ENCODE peak calls at places on chromosomes 11 and 22, in five cellular contexts. Z, V, F, C and X are unnamed samples.

GRCh38 chr11:30960387-30960992 is 374.3 kb upstream of the MPPED2 start:
- DNase-seq in Z (peak; percentile 44), C (no peak), F (peak; percentile 6), V (peak; percentile 47), X (peak; percentile 35)

GRCh38 chr11:63534076-63534475 is 2.5 kb upstream of the PLAAT4 start:
- DNase-seq in V (no peak), F (no peak), C (no peak), Z (no peak), X (no peak)

GRCh38 chr11:84165139-84165538 is 879.0 kb upstream of the CCDC90B start:
- DNase-seq in Z (no peak), C (no peak), V (no peak), F (no peak), X (no peak)

GRCh38 chr11:46369458-46370152 is 11.9 kb upstream of the MDK start:
- DNase-seq in Z (peak; percentile 70), F (peak; percentile 80), V (peak; percentile 77), C (no peak), X (peak; percentile 48)

GRCh38 chr22:21753374-21754111 is 17.9 kb upstream of the YPEL1 start:
- DNase-seq in Z (peak; percentile 13), F (peak; percentile 87), C (no peak), V (no peak), X (no peak)

GRCh38 chr11:83282084-83282716 is 4.0 kb downstream of the CCDC90B start:
- DNase-seq in V (peak; percentile 8), F (no peak), C (no peak), Z (no peak), X (no peak)

GRCh38 chr11:122253541-122254317 is 137.7 kb upstream of the BLID start:
- DNase-seq in V (peak; percentile 52), F (no peak), Z (no peak), C (no peak), X (no peak)

GRCh38 chr11:623999-624704 is 603 bp downstream of the CDHR5 start:
- DNase-seq in F (no peak), Z (no peak), V (no peak), C (no peak), X (peak; percentile 48)

GRCh38 chr22:40094449-40094848 is 83.3 kb upstream of the TNRC6B start:
- DNase-seq in C (peak; percentile 15), Z (no peak), V (peak; percentile 7), F (no peak), X (no peak)

GRCh38 chr11:30545507-30545906 is 40.6 kb downstream of the MPPED2 start:
- DNase-seq in Z (peak; percentile 11), F (no peak), V (no peak), C (no peak), X (no peak)

GRCh38 chr11:83392556-83392955 is 106.4 kb upstream of the CCDC90B start:
- DNase-seq in C (no peak), F (no peak), V (no peak), Z (no peak), X (no peak)

GRCh38 chr11:24082860-24083259 is 414.0 kb upstream of the LUZP2 start:
- DNase-seq in Z (no peak), V (no peak), C (no peak), F (no peak), X (no peak)

GRCh38 chr22:49258107-49259010 is 569.3 kb downstream of the BRD1 start:
- DNase-seq in V (no peak), F (no peak), Z (no peak), C (no peak), X (no peak)

GRCh38 chr11:83409891-83410290 is 123.7 kb upstream of the CCDC90B start:
- DNase-seq in F (no peak), Z (no peak), V (no peak), C (no peak), X (no peak)

GRCh38 chr11:45412033-45412432 is 125.9 kb upstream of the SYT13 start:
- DNase-seq in F (no peak), C (no peak), V (no peak), Z (no peak), X (no peak)

GRCh38 chr11:118170231-118170630 is 6.2 kb downstream of the SCN2B start:
- DNase-seq in C (no peak), Z (no peak), V (no peak), F (no peak), X (no peak)

GRCh38 chr11:68107689-68108088 is 13.5 kb downstream of the CHKA start:
- DNase-seq in C (no peak), Z (peak; percentile 59), V (no peak), F (no peak), X (no peak)

GRCh38 chr11:123103326-123103980 is 41.5 kb upstream of the HSPA8 start:
- DNase-seq in Z (peak; percentile 18), V (peak; percentile 75), F (peak; percentile 47), C (no peak), X (peak; percentile 60)

GRCh38 chr11:91946397-91947090 is 278.1 kb upstream of the FAT3 start:
- DNase-seq in Z (no peak), C (no peak), F (no peak), V (no peak), X (no peak)

GRCh38 chr11:22558638-22559037 is 67.0 kb downstream of the FANCF start:
- DNase-seq in F (peak; percentile 3), Z (no peak), C (no peak), V (peak; percentile 1), X (no peak)

GRCh38 chr11:3037041-3037944 is 19.9 kb downstream of the CARS1 start:
- DNase-seq in C (no peak), Z (peak; percentile 66), F (peak; percentile 81), V (peak; percentile 61), X (peak; percentile 31)

GRCh38 chr11:2519517-2519878 is 74.7 kb downstream of the KCNQ1 start:
- DNase-seq in Z (no peak), F (no peak), C (no peak), V (no peak), X (no peak)

GRCh38 chr22:37033605-37034430 is 14.3 kb downstream of the MPST start:
- DNase-seq in Z (peak; percentile 71), V (no peak), F (no peak), C (no peak), X (no peak)

GRCh38 chr22:50000587-50001387 is 11.8 kb downstream of the IL17REL start:
- DNase-seq in F (no peak), Z (no peak), C (no peak), V (no peak), X (no peak)

GRCh38 chr11:68792400-68792955 is 41.2 kb upstream of the TESMIN start:
- DNase-seq in F (no peak), Z (no peak), V (peak; percentile 4), C (no peak), X (no peak)

GRCh38 chr11:44559207-44559943 is 6.1 kb upstream of the CD82 start:
- DNase-seq in C (peak; percentile 85), V (no peak), Z (no peak), F (no peak), X (no peak)

GRCh38 chr22:39215430-39216142 is 29.2 kb downstream of the PDGFB start:
- DNase-seq in F (peak; percentile 35), V (no peak), C (no peak), Z (no peak), X (peak; percentile 35)

GRCh38 chr11:47711225-47711624 is 3.9 kb downstream of the AGBL2 start:
- DNase-seq in F (no peak), V (no peak), C (no peak), Z (no peak), X (no peak)

GRCh38 chr11:47716692-47717091 is 1.5 kb upstream of the AGBL2 start:
- DNase-seq in V (no peak), C (no peak), Z (no peak), F (no peak), X (no peak)

GRCh38 chr11:47715082-47715669 is at the start of gene AGBL2:
- DNase-seq in Z (peak; percentile 68), F (peak; percentile 73), C (peak; percentile 25), V (peak; percentile 50), X (no peak)

GRCh38 chr11:47711816-47712215 is 3.4 kb downstream of the AGBL2 start:
- DNase-seq in F (no peak), C (no peak), V (no peak), Z (no peak), X (no peak)

GRCh38 chr11:47714554-47715081 is 551 bp downstream of the AGBL2 start:
- DNase-seq in C (no peak), Z (no peak), V (no peak), F (no peak), X (no peak)
- TF ChIP-seq CEBPB in C (no peak), Z (peak; percentile 62), V (peak; percentile 54), F (peak; percentile 48), X (no peak)

DNA sequence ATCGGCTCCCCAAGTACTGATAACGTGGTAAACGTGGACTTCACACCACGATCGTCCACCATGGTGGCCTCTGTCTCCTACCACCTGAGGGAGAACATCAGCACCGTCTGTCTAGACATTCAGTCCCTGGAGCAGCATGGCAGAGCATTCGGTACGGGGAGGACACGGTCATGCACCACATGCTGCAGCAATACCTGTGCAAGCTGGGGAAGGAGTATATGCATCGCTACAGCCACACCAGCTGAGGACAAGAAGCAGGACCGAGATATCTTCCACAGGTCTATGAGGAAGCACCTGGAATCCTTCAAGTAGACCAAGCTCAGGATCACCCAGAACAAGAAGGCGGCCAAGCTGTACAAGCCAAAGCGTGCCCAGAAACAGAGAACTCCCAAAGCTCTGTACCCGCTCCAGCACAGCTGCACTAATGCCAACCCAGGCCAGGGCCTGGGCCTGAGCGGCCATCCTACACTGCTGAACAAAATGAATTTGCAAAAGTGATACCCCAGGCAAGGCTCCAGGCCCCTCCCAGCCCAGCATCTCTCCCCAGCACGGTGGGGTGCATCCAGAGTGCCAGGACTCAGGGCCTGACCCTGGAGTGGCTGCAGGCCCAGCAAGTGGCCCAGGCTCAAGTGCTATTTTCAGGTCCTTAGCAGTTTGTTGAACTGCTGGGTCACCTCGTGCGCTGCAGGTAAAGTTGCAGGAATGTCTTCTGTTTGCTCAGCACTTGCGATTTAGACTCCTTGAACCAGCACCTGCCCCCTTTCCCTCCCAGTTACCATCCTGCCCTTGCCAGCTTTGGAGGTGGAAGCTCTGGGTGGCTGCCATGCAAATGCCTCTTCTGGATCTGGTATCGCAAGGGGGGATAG is 119.3 kb upstream of the SERPIND1 start:
- DNase-seq in C (no peak), Z (no peak), V (no peak), F (no peak), X (no peak)
- H2AFZ ChIP-seq in C (no peak overlapping the region), Z (no peak overlapping the region), V (no peak overlapping the region), F (no peak overlapping the region), X (no peak overlapping the region)

DNA sequence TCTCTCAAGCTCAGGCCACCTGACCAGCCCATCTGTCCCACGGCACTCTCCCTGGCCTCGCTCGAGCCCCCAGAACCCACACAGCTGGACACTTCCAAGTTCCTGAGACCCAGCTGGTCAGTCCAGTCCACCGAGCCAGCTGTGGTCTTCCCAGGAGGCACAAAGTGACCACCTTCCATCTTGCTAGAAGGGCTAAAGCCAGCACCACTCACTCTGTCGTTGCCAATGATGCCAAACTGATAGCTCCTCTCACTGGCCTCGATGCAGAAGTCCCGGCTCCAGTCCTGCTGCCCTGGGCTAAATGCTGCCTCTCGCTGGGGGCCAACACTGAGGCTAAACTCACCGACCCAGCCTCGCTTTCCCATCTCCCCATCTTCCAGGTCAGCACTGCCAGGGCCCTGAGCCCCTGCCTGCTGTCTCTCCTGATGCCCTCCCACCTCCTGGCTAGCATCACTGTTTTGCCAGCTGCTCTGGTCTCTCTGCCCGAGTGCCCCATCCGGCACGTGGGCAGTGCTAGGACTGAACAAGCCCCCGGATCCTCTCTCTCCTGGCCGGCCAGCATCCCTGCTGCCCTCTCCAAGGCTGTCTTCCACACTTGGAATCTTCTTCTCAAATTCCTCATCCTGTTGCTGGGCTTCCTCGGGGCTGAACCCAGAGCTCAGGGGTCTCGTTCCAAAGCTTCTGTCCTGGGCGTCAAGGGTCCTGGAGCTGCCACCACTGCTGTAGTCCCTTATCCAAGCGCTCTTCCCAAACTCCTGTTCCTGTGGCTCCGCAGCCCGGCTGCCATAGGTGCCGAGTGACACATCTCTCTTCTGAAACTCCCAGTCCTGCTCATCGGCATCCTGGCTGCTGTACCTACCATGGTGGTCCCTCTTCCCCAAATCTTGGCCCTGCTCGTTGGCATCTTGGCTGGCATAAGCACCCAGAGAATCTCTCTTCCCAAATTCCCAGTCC is 15.4 kb downstream of the TNKS1BP1 start:
- DNase-seq in V (no peak), Z (no peak), C (no peak), F (no peak), X (no peak)
- TF ChIP-seq CEBPB in V (no peak), Z (no peak), C (no peak), F (no peak), X (no peak)

GRCh38 chr11:134052395-134052987 is 16.4 kb upstream of the JAM3 start:
- DNase-seq in C (no peak), F (no peak), V (peak; percentile 22), Z (no peak), X (no peak)
- H2AFZ ChIP-seq in C (no peak overlapping the region), F (peak overlapping the region; percentile 51), V (peak overlapping the region; percentile 67), Z (no peak overlapping the region), X (no peak overlapping the region)